ENCODE peak calls at places on chromosomes 7 and 10, in seven cellular contexts. A is tibial nerve, Q is cardiac muscle cell, M is right cardiac atrium, K is neuronal stem cell, G is thoracic aorta, F is transverse colon. E is an unnamed sample.
A peak's percentile ranks its signal among the peaks of the same experiment; 100 is the strongest.

GRCh38 chr7:84535584-84536255 is 341.1 kb upstream of the SEMA3A start:
- DNase-seq in A (no peak), M (no peak), K (no peak), F (no peak), Q (no peak), G (no peak), E (no peak)

GRCh38 chr10:11297136-11297535 is 279.5 kb downstream of the CELF2 start:
- DNase-seq in G (no peak), M (no peak), F (no peak), A (no peak), K (no peak), Q (no peak), E (no peak)

GRCh38 chr10:119908201-119908600 is 15.7 kb downstream of the SEC23IP start:
- DNase-seq in G (no peak), Q (no peak), F (no peak), A (no peak), M (no peak), K (no peak), E (no peak)

GRCh38 chr7:135808206-135808605 is 59.6 kb upstream of the FAM180A start:
- DNase-seq in M (peak; percentile 52), G (no peak), A (no peak), F (no peak), K (no peak), Q (no peak), E (no peak)

GRCh38 chr7:50791921-50792341 is 9.2 kb upstream of the GRB10 start:
- DNase-seq in F (no peak), Q (no peak), A (no peak), G (no peak), M (no peak), K (no peak), E (no peak)

GRCh38 chr7:92498557-92498956 is 20.8 kb upstream of the ERVW-1 start:
- DNase-seq in F (no peak), Q (no peak), M (no peak), G (no peak), K (no peak), A (no peak), E (no peak)

GRCh38 chr7:40623863-40624262 is 489.1 kb downstream of the SUGCT start:
- DNase-seq in K (no peak), Q (no peak), F (no peak), G (no peak), A (no peak), M (no peak), E (no peak)

GRCh38 chr10:132350946-132351345 is 19.0 kb downstream of the LRRC27 start:
- DNase-seq in F (no peak), A (no peak), K (no peak), G (no peak), Q (no peak), M (no peak), E (no peak)

GRCh38 chr7:139916717-139917395 is 87.8 kb downstream of the TBXAS1 start:
- DNase-seq in Q (no peak), M (no peak), K (no peak), A (no peak), G (no peak), F (peak; percentile 37), E (no peak)

GRCh38 chr10:43781480-43782361 is 133.0 kb upstream of the ZNF32 start:
- DNase-seq in F (no peak), G (no peak), M (peak; percentile 58), Q (no peak), K (no peak), A (no peak), E (no peak)

GRCh38 chr10:13404791-13405190 is 56.7 kb upstream of the SEPHS1 start:
- DNase-seq in G (no peak), Q (no peak), M (no peak), F (no peak), A (no peak), K (no peak), E (no peak)

GRCh38 chr7:87363342-87363741 is 17.9 kb downstream of the CROT start:
- DNase-seq in G (no peak), A (no peak), F (no peak), K (no peak), Q (no peak), M (no peak), E (no peak)

GRCh38 chr7:5701085-5701914 is 80.2 kb downstream of the RNF216 start:
- DNase-seq in F (no peak), A (no peak), M (no peak), Q (no peak), G (no peak), K (no peak), E (no peak)

GRCh38 chr7:44967571-44968446 is 11.0 kb downstream of the MYO1G start:
- DNase-seq in Q (peak; percentile 77), G (no peak), K (no peak), A (no peak), F (no peak), M (peak; percentile 76), E (no peak)

GRCh38 chr7:2953588-2954407 is 89.9 kb downstream of the CARD11 start:
- DNase-seq in A (no peak), M (no peak), Q (no peak), F (no peak), G (no peak), K (no peak), E (peak; percentile 43)

GRCh38 chr7:142774826-142775225 is 4.1 kb downstream of the PRSS2 start:
- DNase-seq in Q (no peak), K (no peak), M (no peak), F (no peak), G (no peak), A (no peak), E (no peak)

GRCh38 chr10:96995851-96996250 is 163.8 kb downstream of the LCOR start:
- DNase-seq in K (no peak), G (no peak), F (no peak), Q (peak; percentile 22), A (no peak), M (no peak), E (no peak)

GRCh38 chr7:116698396-116698795 is 26.4 kb downstream of the MET start:
- DNase-seq in G (no peak), K (no peak), Q (no peak), M (no peak), A (no peak), F (no peak), E (no peak)

GRCh38 chr10:44828515-44829142 is 82.5 kb upstream of the TMEM72 start:
- DNase-seq in M (peak; percentile 80), K (no peak), A (no peak), Q (no peak), G (no peak), F (no peak), E (no peak)

GRCh38 chr7:30920021-30920583 is 8.4 kb downstream of the AQP1 start:
- DNase-seq in F (peak; percentile 9), Q (no peak), G (no peak), M (peak; percentile 39), K (no peak), A (peak; percentile 8), E (peak; percentile 29)

GRCh38 chr10:43353495-43354324 is 17.7 kb upstream of the FXYD4 start:
- DNase-seq in M (no peak), F (no peak), K (no peak), G (no peak), A (no peak), Q (no peak), E (no peak)

GRCh38 chr10:62934258-62934657 is 118.1 kb upstream of the EGR2 start:
- DNase-seq in K (no peak), A (no peak), F (no peak), G (no peak), Q (no peak), M (no peak), E (no peak)

GRCh38 chr10:75405201-75406143 is 3.9 kb upstream of the ZNF503 start:
- DNase-seq in M (peak; percentile 55), Q (peak; percentile 72), G (no peak), F (peak; percentile 20), K (peak; percentile 30), A (no peak), E (peak; percentile 90)

GRCh38 chr7:54546081-54546985 is 4.2 kb downstream of the VSTM2A start:
- DNase-seq in G (no peak), Q (peak; percentile 66), F (peak; percentile 28), M (peak; percentile 30), K (peak; percentile 61), A (no peak), E (no peak)
- H3K4me3 ChIP-seq in G (peak overlapping the region; percentile 3), Q (peak overlapping the region; percentile 30), F (no peak overlapping the region), M (no peak overlapping the region), K (peak overlapping the region; percentile 84), A (no peak overlapping the region), E (peak overlapping the region; percentile 23)

GRCh38 chr7:42219447-42219846 is 17.6 kb downstream of the GLI3 start:
- DNase-seq in M (no peak), K (no peak), F (no peak), G (no peak), A (no peak), Q (no peak), E (no peak)
- H3K4me3 ChIP-seq in M (no peak overlapping the region), K (no peak overlapping the region), F (no peak overlapping the region), G (no peak overlapping the region), A (no peak overlapping the region), Q (no peak overlapping the region), E (no peak overlapping the region)

GRCh38 chr10:52308251-52309031 is 5.6 kb upstream of the DKK1 start:
- DNase-seq in G (no peak), A (no peak), K (peak; percentile 75), Q (peak; percentile 79), M (peak; percentile 78), F (peak; percentile 40), E (peak; percentile 48)
- H3K4me3 ChIP-seq in G (peak overlapping the region; percentile 74), A (peak overlapping the region; percentile 47), K (peak overlapping the region; percentile 75), Q (peak overlapping the region; percentile 56), M (peak overlapping the region; percentile 74), F (no peak overlapping the region), E (no peak overlapping the region)

GRCh38 chr7:133052826-133053225 is 29.1 kb downstream of the CHCHD3 start:
- DNase-seq in G (no peak), M (no peak), Q (no peak), K (no peak), A (no peak), F (no peak), E (no peak)

GRCh38 chr7:133052357-133052756 is 29.5 kb downstream of the CHCHD3 start:
- DNase-seq in A (no peak), M (no peak), G (no peak), K (no peak), F (no peak), Q (no peak), E (no peak)

GRCh38 chr7:133051719-133052118 is 30.2 kb downstream of the CHCHD3 start:
- DNase-seq in M (no peak), K (no peak), A (no peak), F (no peak), G (no peak), Q (no peak), E (no peak)

GRCh38 chr7:133054167-133054840 is 27.6 kb downstream of the CHCHD3 start:
- DNase-seq in Q (no peak), K (no peak), M (no peak), F (no peak), G (no peak), A (no peak), E (no peak)

DNA sequence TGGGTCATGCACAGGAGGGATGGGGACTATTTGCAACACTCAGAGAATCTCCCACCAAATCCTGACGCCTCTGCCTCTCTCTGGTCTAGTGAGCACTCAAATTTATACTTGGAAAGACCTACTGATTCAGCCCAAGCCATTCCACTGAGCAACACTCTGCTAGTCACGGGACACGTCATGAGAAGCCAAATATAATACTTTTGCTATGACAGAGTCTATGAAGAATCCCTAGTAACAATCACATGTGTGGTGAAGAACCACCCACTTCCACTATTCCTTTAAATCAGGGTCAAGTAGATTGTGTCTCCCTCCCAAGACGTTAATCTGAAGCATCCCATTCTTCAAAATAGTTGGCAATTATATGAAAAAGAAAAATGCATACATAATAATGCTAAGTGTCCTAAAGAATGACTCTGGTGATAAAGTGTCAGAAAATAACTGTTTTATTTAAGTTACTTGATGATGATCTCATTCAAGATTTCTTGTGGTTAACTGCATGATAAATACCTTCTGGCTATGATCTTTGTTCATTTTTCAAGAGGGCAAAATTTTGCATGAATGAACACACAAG is 28.5 kb downstream of the CHCHD3 start:
- DNase-seq in K (no peak), M (no peak), F (no peak), Q (no peak), A (no peak), G (peak; percentile 29), E (no peak)
- H3K4me3 ChIP-seq in K (no peak overlapping the region), M (no peak overlapping the region), F (no peak overlapping the region), Q (no peak overlapping the region), A (no peak overlapping the region), G (peak overlapping the region; percentile 41), E (no peak overlapping the region)

E was measured in upper lobe of left lung.